ENCODE peak calls at places on chromosome 9, in six cellular contexts. P is fibroblast of lung; G is CD8-positive, alpha-beta T cell; I is B cell; D is transverse colon; X is GM13976. S is an unnamed sample.

GRCh38 chr9:89525673-89526374 is 27.9 kb upstream of the SEMA4D start:
- DNase-seq in D (no peak), I (no peak), P (no peak), G (no peak), X (no peak), S (no peak)

GRCh38 chr9:128626181-128626580 is 30.5 kb downstream of the DYNC2I2 start:
- DNase-seq in I (no peak), G (no peak), D (no peak), X (peak; percentile 30), P (no peak), S (no peak)

GRCh38 chr9:18775969-18776368 is 257.0 kb downstream of the SAXO1 start:
- DNase-seq in D (no peak), I (no peak), P (no peak), G (no peak), X (no peak), S (no peak)

GRCh38 chr9:12884736-12885395 is 110.0 kb downstream of the LURAP1L start:
- DNase-seq in X (no peak), G (no peak), I (no peak), P (peak; percentile 80), D (no peak), S (peak; percentile 84)

GRCh38 chr9:103816146-103816545 is 278.0 kb upstream of the SMC2 start:
- DNase-seq in X (no peak), I (no peak), D (no peak), G (no peak), P (no peak), S (no peak)

GRCh38 chr9:93088656-93089015 is 7.4 kb upstream of the CARD19 start:
- DNase-seq in P (no peak), G (no peak), D (no peak), X (no peak), I (no peak), S (no peak)

GRCh38 chr9:95316794-95317118 is 753 bp downstream of the FANCC start:
- DNase-seq in G (no peak), X (peak; percentile 81), D (peak; percentile 80), P (peak; percentile 72), I (peak; percentile 56), S (peak; percentile 84)

GRCh38 chr9:76766126-76766525 is 1.9 kb downstream of the PCA3 start:
- DNase-seq in I (no peak), G (no peak), D (no peak), X (no peak), P (no peak), S (no peak)

GRCh38 chr9:127796899-127797370 is 5.7 kb upstream of the FPGS start:
- DNase-seq in D (no peak), I (no peak), G (no peak), X (no peak), P (peak; percentile 72), S (no peak)

GRCh38 chr9:3059781-3060468 is 216.0 kb upstream of the PUM3 start:
- DNase-seq in P (no peak), X (no peak), D (no peak), I (no peak), G (no peak), S (no peak)

GRCh38 chr9:128406848-128407391 is 13.7 kb upstream of the CERCAM start:
- DNase-seq in X (no peak), P (peak; percentile 79), D (no peak), G (no peak), I (no peak), S (no peak)

GRCh38 chr9:91485006-91485405 is 61.4 kb upstream of the NFIL3 start:
- DNase-seq in I (no peak), G (no peak), D (no peak), P (peak; percentile 61), X (no peak), S (no peak)

GRCh38 chr9:75134495-75134894 is 46.2 kb downstream of the OSTF1 start:
- DNase-seq in G (no peak), I (no peak), X (no peak), P (no peak), D (no peak), S (no peak)

GRCh38 chr9:121498487-121499176 is 1.0 kb downstream of the GGTA1 start:
- DNase-seq in G (no peak), P (peak; percentile 8), D (no peak), X (peak; percentile 44), I (no peak), S (peak; percentile 30)

GRCh38 chr9:81689343-81690175 is at the start of gene TLE1:
- DNase-seq in I (peak; percentile 92), D (peak; percentile 99), P (peak; percentile 99), X (peak; percentile 71), G (peak; percentile 79), S (peak; percentile 100)

GRCh38 chr9:126147186-126147585 is 179.4 kb upstream of the MVB12B start:
- DNase-seq in X (no peak), G (no peak), D (no peak), P (no peak), I (no peak), S (no peak)

GRCh38 chr9:74942801-74943200 is 9.9 kb downstream of the C9orf40 start:
- DNase-seq in X (no peak), D (no peak), P (peak; percentile 22), G (peak; percentile 25), I (no peak), S (peak; percentile 30)

GRCh38 chr9:91771027-91771426 is 179.0 kb downstream of the ROR2 start:
- DNase-seq in G (no peak), D (peak; percentile 44), P (peak; percentile 94), I (no peak), X (no peak), S (peak; percentile 68)

GRCh38 chr9:34386656-34387055 is 10.0 kb upstream of the MYORG start:
- DNase-seq in P (no peak), G (no peak), D (no peak), X (no peak), I (no peak), S (no peak)

DNA sequence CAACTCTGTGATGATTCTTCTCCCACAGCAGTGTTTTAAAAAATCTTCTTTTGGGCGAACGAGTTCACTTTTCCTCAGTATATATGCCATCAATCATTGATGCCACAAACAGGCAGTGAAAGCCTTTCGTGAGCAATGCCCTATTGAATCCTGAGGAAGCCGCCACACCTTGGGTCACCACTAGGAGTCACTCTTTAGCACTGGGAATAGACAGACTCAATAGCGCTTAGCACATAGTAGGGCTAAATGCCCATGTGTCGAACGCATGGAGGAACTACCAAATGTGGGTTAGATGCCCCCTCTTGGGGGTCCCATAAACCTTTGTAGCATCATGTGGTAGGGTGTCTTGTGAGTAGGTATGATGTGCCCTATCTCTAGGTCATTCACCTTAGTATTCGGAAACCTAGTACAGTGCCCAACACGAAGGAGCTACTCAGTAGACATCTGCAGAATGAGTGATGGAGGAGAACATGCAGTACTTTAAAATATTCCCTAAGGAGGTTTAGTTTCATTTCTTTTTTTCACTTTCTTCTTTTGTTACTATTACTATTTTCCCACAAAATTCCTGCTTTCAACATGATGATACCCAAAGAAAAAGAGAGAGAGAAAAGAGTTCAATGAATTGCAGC is 603.7 kb downstream of the BNC2 start:
- DNase-seq in P (no peak), G (no peak), D (no peak), I (no peak), X (no peak), S (peak; percentile 34)
- TF ChIP-seq CTCF in P (peak; percentile 49), G (peak; percentile 16), D (peak; percentile 27), I (no peak), X (peak; percentile 20), S (peak; percentile 48)

GRCh38 chr9:36401897-36402480 is 1.9 kb upstream of the RNF38 start:
- DNase-seq in P (no peak), I (no peak), X (no peak), D (no peak), G (no peak), S (no peak)

GRCh38 chr9:36398745-36399144 is 1.3 kb downstream of the RNF38 start:
- DNase-seq in P (peak; percentile 83), I (no peak), D (no peak), X (no peak), G (no peak), S (no peak)

GRCh38 chr9:36399980-36400331 is at the start of gene RNF38:
- DNase-seq in X (no peak), D (no peak), P (no peak), I (peak; percentile 76), G (peak; percentile 70), S (no peak)

GRCh38 chr9:36401179-36401740 is 1.2 kb upstream of the RNF38 start:
- DNase-seq in D (peak; percentile 79), G (peak; percentile 83), P (peak; percentile 71), I (no peak), X (peak; percentile 92), S (peak; percentile 73)

DNA sequence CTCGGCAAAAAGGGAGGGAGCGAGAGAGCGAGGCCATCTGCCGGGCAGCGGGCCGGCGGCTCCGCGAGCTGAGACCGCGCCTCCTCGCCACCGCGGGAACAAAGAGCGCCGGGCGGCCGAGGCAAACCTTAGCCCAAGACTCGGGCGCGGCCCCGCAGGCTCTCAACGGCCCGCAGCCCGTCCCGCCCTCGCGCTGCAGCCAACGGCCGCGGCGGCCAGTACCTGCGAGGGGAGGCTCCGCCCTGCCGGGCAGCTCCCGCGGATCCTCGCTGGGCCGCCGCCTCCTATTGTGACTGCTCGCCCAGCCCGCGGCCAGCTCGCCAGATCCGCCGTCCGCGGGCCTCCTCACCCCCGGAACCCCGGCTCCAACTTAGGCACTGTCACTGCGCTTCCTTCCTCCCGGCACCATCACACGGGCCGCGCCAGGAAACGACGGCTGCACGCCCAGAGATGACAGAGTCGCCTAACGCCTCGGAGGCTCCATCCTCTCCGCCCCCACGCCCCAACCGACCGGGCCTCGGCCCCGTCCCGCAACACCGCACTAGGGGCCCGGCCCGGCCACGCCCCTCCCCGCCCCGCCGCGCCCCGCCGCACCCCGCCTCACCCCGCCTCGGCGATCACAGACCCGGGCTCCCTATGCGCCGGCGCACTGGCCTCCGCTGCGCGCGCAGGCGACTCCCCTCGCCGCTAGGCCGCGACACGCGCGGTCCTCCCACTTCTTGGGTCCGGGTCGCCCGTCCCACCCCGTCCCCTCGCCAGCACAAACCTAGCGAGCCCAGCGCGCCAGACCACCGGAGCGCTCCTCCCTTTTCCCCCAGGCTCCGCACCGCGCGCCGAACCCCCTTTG is 486 bp upstream of the RNF38 start:
- DNase-seq in D (peak; percentile 93), I (peak; percentile 89), G (peak; percentile 90), P (peak; percentile 79), X (peak; percentile 94), S (peak; percentile 86)
- TF ChIP-seq CTCF in D (no peak), I (no peak), G (no peak), P (no peak), X (peak; percentile 13), S (no peak)

GRCh38 chr9:19922476-19923118 is 133.8 kb upstream of the SLC24A2 start:
- DNase-seq in X (no peak), I (no peak), P (peak; percentile 38), G (no peak), D (no peak), S (peak; percentile 54)
- TF ChIP-seq CTCF in X (peak; percentile 13), I (no peak), P (peak; percentile 86), G (no peak), D (no peak), S (peak; percentile 49)

DNA sequence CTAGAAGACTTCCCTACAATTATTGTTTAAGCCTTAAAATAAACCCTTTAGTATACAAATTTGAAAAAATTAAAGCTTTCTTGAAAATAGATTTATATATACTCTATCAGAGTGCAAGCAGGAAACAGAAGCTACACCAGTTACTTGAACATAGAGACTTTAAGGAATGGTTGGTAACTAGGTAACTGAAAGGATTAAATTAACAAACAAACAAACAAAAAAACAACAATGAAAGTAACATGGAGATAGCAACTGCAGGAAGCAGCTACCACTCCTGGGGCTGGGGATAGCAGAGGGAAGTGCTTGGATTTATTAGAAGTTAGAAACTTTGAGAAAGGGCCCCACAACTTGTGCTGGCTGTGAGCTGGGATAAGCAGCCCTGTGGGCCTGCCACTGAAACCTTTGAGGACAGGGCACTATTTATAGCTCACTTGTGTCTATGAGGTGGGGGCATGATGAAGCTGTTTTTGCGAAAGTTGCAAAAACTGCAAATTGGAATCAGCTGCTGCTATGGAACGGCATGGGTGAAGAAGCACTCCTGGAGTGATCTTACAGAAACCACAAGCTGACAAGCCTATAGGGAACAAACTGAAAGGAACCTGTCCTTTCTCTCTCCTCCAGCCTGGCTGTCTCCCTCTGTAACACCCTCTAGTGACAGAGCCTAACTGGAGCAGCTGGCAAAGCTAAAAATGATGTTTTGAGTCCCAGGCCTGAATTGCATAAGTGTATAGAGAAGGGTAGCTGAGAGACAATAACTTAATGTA is 91.3 kb upstream of the RANBP6 start:
- DNase-seq in X (peak; percentile 45), P (peak; percentile 2), I (no peak), D (no peak), G (no peak), S (peak; percentile 61)
- TF ChIP-seq CTCF in X (peak; percentile 18), P (peak; percentile 38), I (no peak), D (no peak), G (no peak), S (peak; percentile 40)